ENCODE peak calls at places on chromosomes 6 and 20, in six cellular contexts. One of them, this sample, is unnamed.

GRCh38 chr6:159068904-159069578 is 24.2 kb upstream of the TAGAP start:
- ATAC-seq in K562: peak
- ATAC-seq in A549: no peak
- ATAC-seq in upper lobe of left lung: no peak
- ATAC-seq in GM12878: peak
- ATAC-seq in HepG2: no peak
- ATAC-seq in this sample: no peak

GRCh38 chr20:13449868-13450441 is 188.8 kb downstream of the TASP1 start:
- ATAC-seq in K562: no peak
- ATAC-seq in A549: no peak
- ATAC-seq in upper lobe of left lung: no peak
- ATAC-seq in GM12878: no peak
- ATAC-seq in HepG2: no peak
- ATAC-seq in this sample: no peak

GRCh38 chr6:133502451-133503259 is 261.5 kb downstream of the EYA4 start:
- ATAC-seq in K562: no peak
- ATAC-seq in A549: no peak
- ATAC-seq in upper lobe of left lung: no peak
- ATAC-seq in GM12878: no peak
- ATAC-seq in HepG2: no peak
- ATAC-seq in this sample: peak

GRCh38 chr6:138307816-138308727 is 69.6 kb upstream of the SMIM28 start:
- ATAC-seq in K562: peak
- ATAC-seq in A549: no peak
- ATAC-seq in upper lobe of left lung: no peak
- ATAC-seq in GM12878: no peak
- ATAC-seq in HepG2: peak
- ATAC-seq in this sample: peak

GRCh38 chr6:46293641-46294316 is 123.0 kb upstream of the ENPP5 start:
- ATAC-seq in K562: no peak
- ATAC-seq in A549: no peak
- ATAC-seq in upper lobe of left lung: no peak
- ATAC-seq in GM12878: peak
- ATAC-seq in HepG2: no peak
- ATAC-seq in this sample: no peak

GRCh38 chr6:101392561-101393230 is 812 bp upstream of the GRIK2 start:
- ATAC-seq in K562: no peak
- ATAC-seq in A549: peak
- ATAC-seq in upper lobe of left lung: peak
- ATAC-seq in GM12878: no peak
- ATAC-seq in HepG2: no peak
- ATAC-seq in this sample: no peak

GRCh38 chr6:2973656-2974055 is 2.3 kb upstream of the SERPINB6 start:
- ATAC-seq in K562: no peak
- ATAC-seq in A549: no peak
- ATAC-seq in upper lobe of left lung: no peak
- ATAC-seq in GM12878: no peak
- ATAC-seq in HepG2: no peak
- ATAC-seq in this sample: no peak

GRCh38 chr20:57076202-57076651 is 190.2 kb downstream of the BMP7 start:
- ATAC-seq in K562: peak
- ATAC-seq in A549: peak
- ATAC-seq in upper lobe of left lung: no peak
- ATAC-seq in GM12878: no peak
- ATAC-seq in HepG2: peak
- ATAC-seq in this sample: no peak

GRCh38 chr6:56758553-56758952 is 115.9 kb upstream of the DST start:
- ATAC-seq in K562: no peak
- ATAC-seq in A549: no peak
- ATAC-seq in upper lobe of left lung: no peak
- ATAC-seq in GM12878: peak
- ATAC-seq in HepG2: no peak
- ATAC-seq in this sample: no peak

GRCh38 chr6:112795316-112795715 is 448.2 kb downstream of the RFPL4B start:
- ATAC-seq in K562: no peak
- ATAC-seq in A549: no peak
- ATAC-seq in upper lobe of left lung: no peak
- ATAC-seq in GM12878: no peak
- ATAC-seq in HepG2: no peak
- ATAC-seq in this sample: no peak

GRCh38 chr6:45445749-45446454 is 68.2 kb upstream of the SUPT3H start:
- ATAC-seq in K562: peak
- ATAC-seq in A549: peak
- ATAC-seq in upper lobe of left lung: peak
- ATAC-seq in GM12878: no peak
- ATAC-seq in HepG2: peak
- ATAC-seq in this sample: peak

GRCh38 chr6:168157272-168158007 is 78.4 kb upstream of the FRMD1 start:
- ATAC-seq in K562: no peak
- ATAC-seq in A549: peak
- ATAC-seq in upper lobe of left lung: no peak
- ATAC-seq in GM12878: no peak
- ATAC-seq in HepG2: peak
- ATAC-seq in this sample: peak

GRCh38 chr6:123802351-123802696 is 1.3 kb upstream of the NKAIN2 start:
- ATAC-seq in K562: no peak
- ATAC-seq in A549: peak
- ATAC-seq in upper lobe of left lung: no peak
- ATAC-seq in GM12878: peak
- ATAC-seq in HepG2: peak
- ATAC-seq in this sample: no peak

GRCh38 chr6:143260857-143261256 is 189.6 kb downstream of the ADAT2 start:
- ATAC-seq in K562: no peak
- ATAC-seq in A549: no peak
- ATAC-seq in upper lobe of left lung: no peak
- ATAC-seq in GM12878: no peak
- ATAC-seq in HepG2: no peak
- ATAC-seq in this sample: no peak

GRCh38 chr6:32615885-32616532 is 21.2 kb upstream of the HLA-DQA1 start:
- ATAC-seq in K562: no peak
- ATAC-seq in A549: no peak
- ATAC-seq in upper lobe of left lung: no peak
- ATAC-seq in GM12878: no peak
- ATAC-seq in HepG2: no peak
- ATAC-seq in this sample: no peak

GRCh38 chr6:133767571-133767970 is 121.3 kb upstream of the TCF21 start:
- ATAC-seq in K562: no peak
- ATAC-seq in A549: no peak
- ATAC-seq in upper lobe of left lung: no peak
- ATAC-seq in GM12878: no peak
- ATAC-seq in HepG2: no peak
- ATAC-seq in this sample: no peak

GRCh38 chr20:4226330-4227084 is 211.1 kb upstream of the RNF24 start:
- ATAC-seq in K562: no peak
- ATAC-seq in A549: no peak
- ATAC-seq in upper lobe of left lung: no peak
- ATAC-seq in GM12878: no peak
- ATAC-seq in HepG2: no peak
- ATAC-seq in this sample: no peak

GRCh38 chr6:55495277-55495676 is 83.7 kb downstream of the HMGCLL1 start:
- ATAC-seq in K562: no peak
- ATAC-seq in A549: no peak
- ATAC-seq in upper lobe of left lung: no peak
- ATAC-seq in GM12878: no peak
- ATAC-seq in HepG2: no peak
- ATAC-seq in this sample: no peak

GRCh38 chr6:162644153-162644552 is 83.4 kb downstream of the PRKN start:
- ATAC-seq in K562: no peak
- ATAC-seq in A549: no peak
- ATAC-seq in upper lobe of left lung: no peak
- ATAC-seq in GM12878: no peak
- ATAC-seq in HepG2: no peak
- ATAC-seq in this sample: no peak

GRCh38 chr6:71886184-71887005 is at the start of gene RIMS1:
- ATAC-seq in K562: peak
- ATAC-seq in A549: peak
- ATAC-seq in upper lobe of left lung: no peak
- ATAC-seq in GM12878: peak
- ATAC-seq in HepG2: peak
- ATAC-seq in this sample: peak

DNA sequence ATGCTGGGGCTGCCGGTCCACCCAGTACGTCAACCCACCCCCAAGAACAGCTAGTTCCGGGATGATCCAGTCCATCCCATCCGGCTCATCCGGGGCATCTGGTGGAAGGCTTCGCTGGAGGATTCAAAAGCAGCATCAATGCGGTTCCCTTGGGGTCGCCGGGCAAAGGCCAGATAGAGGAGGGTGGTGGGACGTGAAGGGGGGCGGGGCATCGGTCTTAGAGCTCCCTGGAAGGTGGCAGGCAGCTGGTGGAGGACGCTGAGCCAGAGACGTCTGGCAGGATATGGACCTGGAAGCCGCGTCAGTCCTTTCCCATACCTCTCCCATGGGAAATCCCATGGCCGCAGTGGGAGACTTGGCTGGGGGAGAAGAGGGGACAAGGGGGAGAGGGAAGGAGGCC is 1500.8 kb upstream of the DEFB115 start:
- ATAC-seq in K562: no peak
- ATAC-seq in A549: no peak
- ATAC-seq in upper lobe of left lung: no peak
- ATAC-seq in GM12878: no peak
- ATAC-seq in HepG2: no peak
- ATAC-seq in this sample: no peak
- TF ChIP-seq EP300 in K562: no peak
- TF ChIP-seq EP300 in A549: no peak
- TF ChIP-seq EP300 in upper lobe of left lung: no peak
- TF ChIP-seq EP300 in GM12878: no peak
- TF ChIP-seq EP300 in HepG2: no peak
- TF ChIP-seq EP300 in this sample: no peak

GRCh38 chr6:35486005-35486925 is 10.6 kb downstream of the TEAD3 start:
- ATAC-seq in K562: no peak
- ATAC-seq in A549: no peak
- ATAC-seq in upper lobe of left lung: peak
- ATAC-seq in GM12878: no peak
- ATAC-seq in HepG2: no peak
- ATAC-seq in this sample: peak
- TF ChIP-seq EP300 in K562: no peak
- TF ChIP-seq EP300 in A549: no peak
- TF ChIP-seq EP300 in upper lobe of left lung: no peak
- TF ChIP-seq EP300 in GM12878: no peak
- TF ChIP-seq EP300 in HepG2: no peak
- TF ChIP-seq EP300 in this sample: no peak

DNA sequence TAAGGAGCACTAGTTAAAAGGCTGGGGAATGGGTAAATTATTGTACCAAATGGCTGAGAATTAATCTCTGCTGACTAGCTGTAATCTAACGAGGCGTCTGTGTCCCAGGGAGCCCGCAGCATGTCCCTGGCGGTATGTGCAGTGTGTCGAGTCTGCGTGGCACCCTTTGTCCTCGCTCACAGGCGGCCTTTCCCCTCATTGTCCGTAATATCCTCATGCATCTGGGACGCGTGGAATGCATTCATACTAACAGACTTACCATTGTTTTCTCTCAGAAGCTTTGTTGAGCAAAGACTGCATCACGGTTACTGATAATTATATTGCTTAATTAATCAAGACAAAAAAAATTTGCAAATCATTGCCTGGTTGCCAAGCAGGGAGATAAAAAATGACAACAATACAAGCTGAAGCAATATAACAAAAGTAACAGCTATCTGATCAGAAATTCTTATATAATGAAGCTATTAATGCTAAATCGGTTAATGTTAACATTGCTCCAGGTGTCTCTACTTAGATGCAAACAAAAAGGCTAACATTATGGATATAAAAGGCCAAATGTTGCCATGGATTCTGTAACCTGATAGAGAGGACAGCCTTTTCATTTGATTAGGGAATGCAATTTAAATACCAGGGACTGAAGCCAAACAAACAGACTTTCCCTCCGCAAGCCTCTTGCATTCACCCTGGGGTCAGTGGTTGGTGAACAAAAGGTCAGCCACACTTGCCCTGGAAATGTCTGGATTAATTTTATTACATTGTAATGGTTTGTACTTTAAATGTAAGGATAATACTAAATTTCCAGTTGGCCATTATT is 124.8 kb downstream of the INSM1 start:
- ATAC-seq in K562: no peak
- ATAC-seq in A549: no peak
- ATAC-seq in upper lobe of left lung: no peak
- ATAC-seq in GM12878: no peak
- ATAC-seq in HepG2: no peak
- ATAC-seq in this sample: no peak
- TF ChIP-seq EP300 in K562: no peak
- TF ChIP-seq EP300 in A549: no peak
- TF ChIP-seq EP300 in upper lobe of left lung: peak
- TF ChIP-seq EP300 in GM12878: no peak
- TF ChIP-seq EP300 in HepG2: no peak
- TF ChIP-seq EP300 in this sample: no peak

GRCh38 chr6:113819169-113819830 is 37.8 kb upstream of the MARCKS start:
- ATAC-seq in K562: no peak
- ATAC-seq in A549: peak
- ATAC-seq in upper lobe of left lung: no peak
- ATAC-seq in GM12878: no peak
- ATAC-seq in HepG2: no peak
- ATAC-seq in this sample: no peak
- TF ChIP-seq EP300 in K562: no peak
- TF ChIP-seq EP300 in A549: no peak
- TF ChIP-seq EP300 in upper lobe of left lung: no peak
- TF ChIP-seq EP300 in GM12878: no peak
- TF ChIP-seq EP300 in HepG2: no peak
- TF ChIP-seq EP300 in this sample: no peak

GRCh38 chr6:89352329-89353117 is at the start of gene UBE2J1:
- ATAC-seq in K562: peak
- ATAC-seq in A549: peak
- ATAC-seq in upper lobe of left lung: peak
- ATAC-seq in GM12878: peak
- ATAC-seq in HepG2: peak
- ATAC-seq in this sample: peak
- TF ChIP-seq EP300 in K562: no peak
- TF ChIP-seq EP300 in A549: no peak
- TF ChIP-seq EP300 in upper lobe of left lung: peak
- TF ChIP-seq EP300 in GM12878: no peak
- TF ChIP-seq EP300 in HepG2: no peak
- TF ChIP-seq EP300 in this sample: no peak

This sample was measured in gastroesophageal sphincter.